ENCODE peak calls at places on chromosomes 2 and 18, in four cellular contexts. V is HTR-8/SVneo, E is B cell, C is NCI-H1105. Z is an unnamed sample.

GRCh38 chr2:23412556-23413155 is 27.7 kb downstream of the KLHL29 start:
- DNase-seq in V (no peak), E (no peak), C (no peak), Z (no peak)

GRCh38 chr2:234814366-234814765 is 137.5 kb upstream of the SH3BP4 start:
- DNase-seq in V (no peak), E (no peak), C (no peak), Z (no peak)

GRCh38 chr2:50014168-50014567 is 859.9 kb upstream of the FSHR start:
- DNase-seq in V (no peak), E (no peak), C (no peak), Z (no peak)

GRCh38 chr2:211347328-211347727 is 790.9 kb downstream of the CPS1 start:
- DNase-seq in V (no peak), E (no peak), C (no peak), Z (no peak)

GRCh38 chr2:647691-648231 is 29.4 kb downstream of the TMEM18 start:
- DNase-seq in V (no peak), E (no peak), C (no peak), Z (no peak)

GRCh38 chr2:217247511-217247910 is 387.6 kb upstream of the TNP1 start:
- DNase-seq in V (no peak), E (no peak), C (no peak), Z (no peak)

GRCh38 chr2:81260320-81260719 is 955.8 kb upstream of the LRRTM1 start:
- DNase-seq in V (no peak), E (no peak), C (no peak), Z (no peak)

GRCh38 chr2:24873619-24874018 is 46.4 kb downstream of the ADCY3 start:
- DNase-seq in V (no peak), E (no peak), C (no peak), Z (no peak)

GRCh38 chr2:241645915-241646250 is 8.4 kb downstream of the ATG4B start:
- DNase-seq in V (no peak), E (no peak), C (no peak), Z (no peak)

GRCh38 chr2:161077367-161078210 is 82.6 kb upstream of the TANK start:
- DNase-seq in V (no peak), E (peak), C (no peak), Z (no peak)

GRCh38 chr2:172091626-172092566 is 6.6 kb downstream of the DLX1 start:
- DNase-seq in V (no peak), E (no peak), C (peak), Z (no peak)

GRCh38 chr18:22275706-22276333 is 106.4 kb downstream of the GATA6 start:
- DNase-seq in V (no peak), E (no peak), C (no peak), Z (no peak)

GRCh38 chr2:45498661-45499550 is 112.2 kb downstream of the SRBD1 start:
- DNase-seq in V (no peak), E (no peak), C (no peak), Z (no peak)

GRCh38 chr2:105525201-105525600 is 126.3 kb upstream of the FHL2 start:
- DNase-seq in V (no peak), E (no peak), C (no peak), Z (no peak)

GRCh38 chr2:5898667-5899066 is 206.5 kb downstream of the SOX11 start:
- DNase-seq in V (no peak), E (no peak), C (no peak), Z (no peak)

GRCh38 chr2:100730290-100730868 is 89.6 kb upstream of the NPAS2 start:
- DNase-seq in V (peak), E (no peak), C (no peak), Z (peak)

GRCh38 chr2:7692657-7693161 is 775.5 kb downstream of the RNF144A start:
- DNase-seq in V (no peak), E (no peak), C (peak), Z (no peak)

GRCh38 chr2:174764281-174765063 is at the start of gene CHRNA1:
- DNase-seq in V (no peak), E (no peak), C (no peak), Z (no peak)

GRCh38 chr2:202911513-202912341 is at the start of the genes CARF and WDR12:
- DNase-seq in V (peak), E (peak), C (peak), Z (peak)

GRCh38 chr2:118971245-118972122 is 29.5 kb downstream of the MARCO start:
- DNase-seq in V (no peak), E (no peak), C (no peak), Z (no peak)

GRCh38 chr2:216596234-216596985 is 36.8 kb upstream of the IGFBP2 start:
- DNase-seq in V (no peak), E (no peak), C (no peak), Z (no peak)

GRCh38 chr18:21991081-21991534 is 178.3 kb upstream of the GATA6 start:
- DNase-seq in V (no peak), E (no peak), C (no peak), Z (peak)

GRCh38 chr2:106961328-106961727 is 75.4 kb upstream of the ST6GAL2 start:
- DNase-seq in V (no peak), E (no peak), C (peak), Z (no peak)

GRCh38 chr2:239870863-239871262 is 154.3 kb downstream of the NDUFA10 start:
- DNase-seq in V (no peak), E (no peak), C (no peak), Z (no peak)

GRCh38 chr2:70241338-70241737 is 7.1 kb downstream of the TIA1 start:
- DNase-seq in V (no peak), E (no peak), C (no peak), Z (no peak)

GRCh38 chr18:14093526-14093925 is 38.7 kb downstream of the ZNF519 start:
- DNase-seq in V (no peak), E (no peak), C (no peak), Z (no peak)

GRCh38 chr2:241571821-241572620 is 13.5 kb downstream of the BOK start:
- DNase-seq in V (no peak), E (no peak), C (no peak), Z (no peak)

GRCh38 chr2:35355056-35355455 is 1000.5 kb upstream of the CRIM1 start:
- DNase-seq in V (no peak), E (no peak), C (no peak), Z (no peak)

GRCh38 chr2:239660390-239661228 is 259.8 kb upstream of the HDAC4 start:
- DNase-seq in V (no peak), E (no peak), C (no peak), Z (no peak)

GRCh38 chr2:2809771-2810170 is 478.7 kb upstream of the MYT1L start:
- DNase-seq in V (no peak), E (no peak), C (no peak), Z (no peak)

GRCh38 chr2:105873281-105873680 is 128.6 kb downstream of the NCK2 start:
- DNase-seq in V (no peak), E (no peak), C (no peak), Z (no peak)

GRCh38 chr18:8988262-8988871 is 114.1 kb upstream of the NDUFV2 start:
- DNase-seq in V (peak), E (peak), C (peak), Z (peak)

GRCh38 chr2:104854507-104855173 is 725 bp downstream of the POU3F3 start:
- DNase-seq in V (no peak), E (peak), C (peak), Z (no peak)

GRCh38 chr2:241551998-241552737 is 6.4 kb upstream of the BOK start:
- DNase-seq in V (no peak), E (no peak), C (no peak), Z (no peak)

GRCh38 chr18:23203891-23204432 is 68.7 kb downstream of the CABLES1 start:
- DNase-seq in V (no peak), E (no peak), C (no peak), Z (no peak)

GRCh38 chr2:67037655-67038054 is 359.5 kb upstream of the ETAA1 start:
- DNase-seq in V (no peak), E (no peak), C (peak), Z (no peak)

GRCh38 chr2:46460241-46460921 is 19.0 kb upstream of the TMEM247 start:
- DNase-seq in V (no peak), E (no peak), C (no peak), Z (no peak)

GRCh38 chr2:88199912-88200682 is 30.0 kb downstream of the THNSL2 start:
- DNase-seq in V (no peak), E (peak), C (no peak), Z (no peak)

GRCh38 chr2:242020196-242021004 is 150.9 kb downstream of the RTP5 start:
- DNase-seq in V (no peak), E (peak), C (no peak), Z (no peak)

GRCh38 chr18:22285299-22286140 is 116.1 kb downstream of the GATA6 start:
- DNase-seq in V (no peak), E (no peak), C (no peak), Z (no peak)

Z was measured in NT2/D1.